ENCODE peak calls at places on chromosomes 2 and 18, in five cellular contexts. One of them, this sample, is unnamed.

GRCh38 chr2:177314194-177314593 is 49.7 kb upstream of the NFE2L2 start:
- DNase-seq in OCI-LY7: no peak
- DNase-seq in T-helper 1 cell: no peak
- DNase-seq in AG04449: peak
- DNase-seq in GM12865: no peak
- DNase-seq in this sample: peak

GRCh38 chr2:209682646-209683045 is 89.0 kb upstream of the UNC80 start:
- DNase-seq in OCI-LY7: no peak
- DNase-seq in T-helper 1 cell: no peak
- DNase-seq in AG04449: no peak
- DNase-seq in GM12865: no peak
- DNase-seq in this sample: no peak

GRCh38 chr2:20614201-20615045 is 36.5 kb downstream of the HS1BP3 start:
- DNase-seq in OCI-LY7: peak
- DNase-seq in T-helper 1 cell: no peak
- DNase-seq in AG04449: no peak
- DNase-seq in GM12865: no peak
- DNase-seq in this sample: no peak

GRCh38 chr18:48743046-48743445 is 204.2 kb downstream of the CTIF start:
- DNase-seq in OCI-LY7: no peak
- DNase-seq in T-helper 1 cell: no peak
- DNase-seq in AG04449: no peak
- DNase-seq in GM12865: no peak
- DNase-seq in this sample: peak

GRCh38 chr2:71789556-71790219 is 336.3 kb downstream of the DYSF start:
- DNase-seq in OCI-LY7: no peak
- DNase-seq in T-helper 1 cell: no peak
- DNase-seq in AG04449: no peak
- DNase-seq in GM12865: no peak
- DNase-seq in this sample: no peak

GRCh38 chr18:39742015-39742466 is 2176.4 kb upstream of the CELF4 start:
- DNase-seq in OCI-LY7: no peak
- DNase-seq in T-helper 1 cell: no peak
- DNase-seq in AG04449: no peak
- DNase-seq in GM12865: no peak
- DNase-seq in this sample: no peak

GRCh38 chr2:43159797-43160196 is 66.6 kb downstream of the ZFP36L2 start:
- DNase-seq in OCI-LY7: no peak
- DNase-seq in T-helper 1 cell: no peak
- DNase-seq in AG04449: no peak
- DNase-seq in GM12865: no peak
- DNase-seq in this sample: no peak

GRCh38 chr2:172848549-172848948 is 112.9 kb downstream of the RAPGEF4 start:
- DNase-seq in OCI-LY7: no peak
- DNase-seq in T-helper 1 cell: no peak
- DNase-seq in AG04449: no peak
- DNase-seq in GM12865: no peak
- DNase-seq in this sample: no peak

GRCh38 chr2:166519391-166519962 is 25.4 kb upstream of the SCN7A start:
- DNase-seq in OCI-LY7: no peak
- DNase-seq in T-helper 1 cell: no peak
- DNase-seq in AG04449: no peak
- DNase-seq in GM12865: no peak
- DNase-seq in this sample: no peak

GRCh38 chr2:85524567-85524923 is 14.4 kb upstream of the MAT2A start:
- DNase-seq in OCI-LY7: no peak
- DNase-seq in T-helper 1 cell: no peak
- DNase-seq in AG04449: no peak
- DNase-seq in GM12865: no peak
- DNase-seq in this sample: no peak

GRCh38 chr2:10162586-10163497 is 40.3 kb downstream of the RRM2 start:
- DNase-seq in OCI-LY7: no peak
- DNase-seq in T-helper 1 cell: no peak
- DNase-seq in AG04449: no peak
- DNase-seq in GM12865: no peak
- DNase-seq in this sample: no peak

GRCh38 chr2:233117811-233118480 is 57.8 kb downstream of the INPP5D start:
- DNase-seq in OCI-LY7: no peak
- DNase-seq in T-helper 1 cell: no peak
- DNase-seq in AG04449: no peak
- DNase-seq in GM12865: no peak
- DNase-seq in this sample: no peak

GRCh38 chr2:235168174-235168979 is 216.6 kb downstream of the SH3BP4 start:
- DNase-seq in OCI-LY7: no peak
- DNase-seq in T-helper 1 cell: no peak
- DNase-seq in AG04449: no peak
- DNase-seq in GM12865: no peak
- DNase-seq in this sample: no peak

GRCh38 chr2:69271831-69272257 is 115.2 kb downstream of the GFPT1 start:
- DNase-seq in OCI-LY7: no peak
- DNase-seq in T-helper 1 cell: no peak
- DNase-seq in AG04449: no peak
- DNase-seq in GM12865: no peak
- DNase-seq in this sample: peak

GRCh38 chr2:182649316-182649715 is 66.7 kb upstream of the DNAJC10 start:
- DNase-seq in OCI-LY7: peak
- DNase-seq in T-helper 1 cell: no peak
- DNase-seq in AG04449: no peak
- DNase-seq in GM12865: peak
- DNase-seq in this sample: no peak

GRCh38 chr2:168993538-168993937 is 37.6 kb downstream of the ABCB11 start:
- DNase-seq in OCI-LY7: no peak
- DNase-seq in T-helper 1 cell: no peak
- DNase-seq in AG04449: no peak
- DNase-seq in GM12865: no peak
- DNase-seq in this sample: no peak

GRCh38 chr2:10814571-10815331 is 2.2 kb upstream of the PDIA6 start:
- DNase-seq in OCI-LY7: no peak
- DNase-seq in T-helper 1 cell: no peak
- DNase-seq in AG04449: no peak
- DNase-seq in GM12865: no peak
- DNase-seq in this sample: no peak

GRCh38 chr2:66305714-66306113 is 129.2 kb upstream of the MEIS1 start:
- DNase-seq in OCI-LY7: no peak
- DNase-seq in T-helper 1 cell: no peak
- DNase-seq in AG04449: no peak
- DNase-seq in GM12865: no peak
- DNase-seq in this sample: no peak

GRCh38 chr18:62368100-62368499 is 43.0 kb downstream of the TNFRSF11A start:
- DNase-seq in OCI-LY7: no peak
- DNase-seq in T-helper 1 cell: no peak
- DNase-seq in AG04449: no peak
- DNase-seq in GM12865: peak
- DNase-seq in this sample: no peak

GRCh38 chr2:37037771-37038170 is 46.4 kb downstream of the HEATR5B start:
- DNase-seq in OCI-LY7: no peak
- DNase-seq in T-helper 1 cell: no peak
- DNase-seq in AG04449: no peak
- DNase-seq in GM12865: no peak
- DNase-seq in this sample: no peak

GRCh38 chr2:30040147-30040546 is 106.7 kb upstream of the YPEL5 start:
- DNase-seq in OCI-LY7: no peak
- DNase-seq in T-helper 1 cell: no peak
- DNase-seq in AG04449: no peak
- DNase-seq in GM12865: no peak
- DNase-seq in this sample: no peak

GRCh38 chr2:237699870-237700582 is 72.6 kb downstream of the LRRFIP1 start:
- DNase-seq in OCI-LY7: no peak
- DNase-seq in T-helper 1 cell: no peak
- DNase-seq in AG04449: no peak
- DNase-seq in GM12865: no peak
- DNase-seq in this sample: no peak

GRCh38 chr18:35172009-35172408 is 68.8 kb upstream of the ZNF397 start:
- DNase-seq in OCI-LY7: no peak
- DNase-seq in T-helper 1 cell: no peak
- DNase-seq in AG04449: no peak
- DNase-seq in GM12865: no peak
- DNase-seq in this sample: no peak

GRCh38 chr18:58321986-58322385 is 278.0 kb downstream of the NEDD4L start:
- DNase-seq in OCI-LY7: peak
- DNase-seq in T-helper 1 cell: no peak
- DNase-seq in AG04449: no peak
- DNase-seq in GM12865: peak
- DNase-seq in this sample: peak

GRCh38 chr2:241989074-241989473 is 119.5 kb downstream of the RTP5 start:
- DNase-seq in OCI-LY7: peak
- DNase-seq in T-helper 1 cell: no peak
- DNase-seq in AG04449: no peak
- DNase-seq in GM12865: no peak
- DNase-seq in this sample: no peak

GRCh38 chr2:141438536-141438935 is 692.3 kb downstream of the LRP1B start:
- DNase-seq in OCI-LY7: no peak
- DNase-seq in T-helper 1 cell: no peak
- DNase-seq in AG04449: no peak
- DNase-seq in GM12865: no peak
- DNase-seq in this sample: no peak

GRCh38 chr18:43159091-43159490 is 43.6 kb upstream of the RIT2 start:
- DNase-seq in OCI-LY7: no peak
- DNase-seq in T-helper 1 cell: no peak
- DNase-seq in AG04449: no peak
- DNase-seq in GM12865: no peak
- DNase-seq in this sample: no peak

GRCh38 chr2:18664421-18664820 is 75.1 kb upstream of the NT5C1B start:
- DNase-seq in OCI-LY7: no peak
- DNase-seq in T-helper 1 cell: no peak
- DNase-seq in AG04449: no peak
- DNase-seq in GM12865: no peak
- DNase-seq in this sample: no peak

GRCh38 chr2:147806846-147807245 is 38.0 kb upstream of the ACVR2A start:
- DNase-seq in OCI-LY7: no peak
- DNase-seq in T-helper 1 cell: no peak
- DNase-seq in AG04449: no peak
- DNase-seq in GM12865: no peak
- DNase-seq in this sample: no peak

GRCh38 chr18:59556265-59556664 is 141.0 kb downstream of the CCBE1 start:
- DNase-seq in OCI-LY7: no peak
- DNase-seq in T-helper 1 cell: no peak
- DNase-seq in AG04449: no peak
- DNase-seq in GM12865: no peak
- DNase-seq in this sample: peak